ENCODE peak calls at places on chromosomes 7 and 10, in nine cellular contexts. O, G, U, I, B, A, X, C and E are unnamed samples.

GRCh38 chr10:93032809-93033137 is 27.8 kb upstream of the CYP26C1 start:
- DNase-seq in G (no peak), A (no peak), B (no peak), I (no peak), U (no peak), C (no peak), O (no peak), X (no peak), E (no peak)

GRCh38 chr10:111996103-111996502 is 187.5 kb downstream of the GPAM start:
- DNase-seq in C (no peak), O (no peak), A (no peak), X (no peak), I (no peak), U (no peak), B (no peak), G (no peak), E (no peak)

GRCh38 chr7:134058521-134058920 is 68.6 kb upstream of the LRGUK start:
- DNase-seq in X (no peak), A (no peak), U (no peak), G (no peak), B (no peak), O (no peak), I (no peak), C (no peak), E (no peak)

GRCh38 chr10:119652361-119652760 is 1.2 kb downstream of the BAG3 start:
- DNase-seq in C (peak), X (peak), B (no peak), U (no peak), O (peak), I (peak), G (no peak), A (no peak), E (no peak)

GRCh38 chr10:79029478-79030390 is 39.0 kb upstream of the ZMIZ1 start:
- DNase-seq in I (no peak), X (no peak), O (no peak), U (no peak), A (no peak), C (no peak), B (no peak), G (peak), E (no peak)

GRCh38 chr10:124707546-124707945 is 36.6 kb downstream of the FAM53B start:
- DNase-seq in I (no peak), B (no peak), G (no peak), X (no peak), A (no peak), U (no peak), C (no peak), O (no peak), E (peak)

GRCh38 chr7:114860196-114860595 is 61.7 kb upstream of the MDFIC start:
- DNase-seq in B (no peak), A (no peak), I (no peak), G (no peak), C (no peak), O (no peak), U (no peak), X (no peak), E (no peak)

GRCh38 chr7:117780832-117781231 is 92.4 kb downstream of the CTTNBP2 start:
- DNase-seq in G (no peak), A (no peak), C (no peak), I (no peak), X (no peak), B (no peak), O (no peak), U (no peak), E (no peak)

GRCh38 chr10:31030800-31031199 is 865 bp downstream of the ZNF438 start:
- DNase-seq in O (no peak), B (no peak), C (no peak), I (no peak), A (no peak), G (no peak), U (no peak), X (no peak), E (no peak)

GRCh38 chr10:67612577-67613537 is 83.1 kb downstream of the CTNNA3 start:
- DNase-seq in O (no peak), U (no peak), X (no peak), G (no peak), I (peak), C (peak), A (no peak), B (peak), E (no peak)

GRCh38 chr7:131921016-131921415 is 364.6 kb upstream of the PODXL start:
- DNase-seq in O (no peak), B (no peak), X (no peak), C (no peak), U (no peak), I (no peak), A (no peak), G (no peak), E (no peak)

GRCh38 chr10:58473966-58474365 is 38.7 kb upstream of the BICC1 start:
- DNase-seq in X (no peak), B (no peak), O (no peak), C (no peak), I (no peak), A (no peak), G (no peak), U (no peak), E (no peak)

GRCh38 chr7:490461-491291 is 29.0 kb downstream of the PDGFA start:
- DNase-seq in O (no peak), A (no peak), U (no peak), B (no peak), C (no peak), I (no peak), X (peak), G (no peak), E (no peak)

GRCh38 chr10:68955786-68956532 is at the start of gene DDX21:
- DNase-seq in U (peak), G (peak), X (peak), O (peak), C (peak), I (peak), A (peak), B (peak), E (no peak)

GRCh38 chr7:45599851-45600706 is 25.9 kb downstream of the ADCY1 start:
- DNase-seq in A (no peak), C (no peak), I (no peak), U (no peak), B (no peak), G (peak), O (no peak), X (no peak), E (peak)

GRCh38 chr7:138661236-138661635 is 39.9 kb downstream of the SVOPL start:
- DNase-seq in I (no peak), X (no peak), G (no peak), A (no peak), U (no peak), B (no peak), O (no peak), C (no peak), E (no peak)